ENCODE peak calls at places on chromosome 15, in four cellular contexts. L, Z, M and H are unnamed samples.

GRCh38 chr15:64038878-64039277 is 7.4 kb downstream of the DAPK2 start:
- DNase-seq in L (no peak), Z (no peak), M (no peak), H (no peak)

GRCh38 chr15:41809526-41810220 is 18.2 kb upstream of the JMJD7 start:
- DNase-seq in L (no peak), Z (peak), M (no peak), H (no peak)

GRCh38 chr15:67777773-67778172 is 47.5 kb upstream of the SKOR1 start:
- DNase-seq in L (no peak), Z (no peak), M (no peak), H (no peak)

GRCh38 chr15:96064351-96064756 is 266.1 kb upstream of the NR2F2 start:
- DNase-seq in L (no peak), Z (no peak), M (no peak), H (no peak)

GRCh38 chr15:94107652-94108051 is 123.7 kb upstream of the MCTP2 start:
- DNase-seq in L (no peak), Z (no peak), M (no peak), H (no peak)

GRCh38 chr15:83310521-83311456 is 26.3 kb upstream of the BNC1 start:
- DNase-seq in L (no peak), Z (no peak), M (no peak), H (no peak)

GRCh38 chr15:51229907-51230328 is 108.5 kb downstream of the CYP19A1 start:
- DNase-seq in L (no peak), Z (no peak), M (no peak), H (no peak)

GRCh38 chr15:60208708-60209107 is 189.1 kb downstream of the ANXA2 start:
- DNase-seq in L (no peak), Z (no peak), M (no peak), H (no peak)

GRCh38 chr15:49815506-49815905 is 194.7 kb downstream of the DTWD1 start:
- DNase-seq in L (no peak), Z (no peak), M (no peak), H (no peak)

GRCh38 chr15:68695061-68695595 is 116.3 kb downstream of the CORO2B start:
- DNase-seq in L (no peak), Z (no peak), M (no peak), H (no peak)

GRCh38 chr15:37109952-37110630 is 9.7 kb upstream of the MEIS2 start:
- DNase-seq in L (no peak), Z (peak), M (no peak), H (no peak)

GRCh38 chr15:77529394-77530159 is 103.1 kb downstream of the LINGO1 start:
- DNase-seq in L (no peak), Z (peak), M (no peak), H (no peak)

GRCh38 chr15:77869021-77869895 is 208.3 kb downstream of the TBC1D2B start:
- DNase-seq in L (no peak), Z (peak), M (no peak), H (no peak)

GRCh38 chr15:63503739-63504246 is 600 bp upstream of the USP3 start:
- DNase-seq in L (peak), Z (peak), M (no peak), H (peak)

GRCh38 chr15:37100109-37100873 is at the start of gene MEIS2:
- DNase-seq in L (peak), Z (peak), M (peak), H (no peak)

GRCh38 chr15:87155771-87156170 is 1076.1 kb downstream of the AGBL1 start:
- DNase-seq in L (no peak), Z (no peak), M (no peak), H (no peak)

GRCh38 chr15:23472678-23473077 is 25.6 kb upstream of the GOLGA6L2 start:
- DNase-seq in L (no peak), Z (no peak), M (no peak), H (no peak)

GRCh38 chr15:59473226-59473625 is 35.2 kb downstream of the FAM81A start:
- DNase-seq in L (no peak), Z (no peak), M (no peak), H (no peak)

GRCh38 chr15:80081390-80081789 is 21.9 kb downstream of the ZFAND6 start:
- DNase-seq in L (no peak), Z (no peak), M (no peak), H (no peak)

GRCh38 chr15:73540161-73540560 is 93.0 kb downstream of the NPTN start:
- DNase-seq in L (no peak), Z (no peak), M (no peak), H (no peak)

GRCh38 chr15:99618941-99619411 is 53.2 kb downstream of the MEF2A start:
- DNase-seq in L (no peak), Z (no peak), M (no peak), H (no peak)

GRCh38 chr15:57323806-57324589 is 52.3 kb upstream of the CGNL1 start:
- DNase-seq in L (no peak), Z (no peak), M (no peak), H (no peak)

GRCh38 chr15:83127547-83128150 is 20.2 kb downstream of the TM6SF1 start:
- DNase-seq in L (no peak), Z (no peak), M (no peak), H (no peak)

GRCh38 chr15:79738198-79738597 is 158.6 kb downstream of the MTHFS start:
- DNase-seq in L (no peak), Z (no peak), M (no peak), H (no peak)

GRCh38 chr15:83380026-83380425 is 67.1 kb upstream of the SH3GL3 start:
- DNase-seq in L (no peak), Z (no peak), M (no peak), H (no peak)

GRCh38 chr15:39599871-39600270 is 19.0 kb downstream of the THBS1 start:
- DNase-seq in L (no peak), Z (no peak), M (no peak), H (no peak)

GRCh38 chr15:78638658-78639314 is 2.2 kb downstream of the CHRNB4 start:
- DNase-seq in L (no peak), Z (no peak), M (no peak), H (no peak)